ENCODE peak calls at places on chromosomes 7 and 10, in six cellular contexts. Z, P, X, H, V and I are unnamed samples.

GRCh38 chr7:133019590-133019989 is 62.3 kb downstream of the CHCHD3 start:
- DNase-seq in V (no peak), P (no peak), X (no peak), Z (no peak), H (no peak), I (no peak)

GRCh38 chr7:94011714-94012353 is 7.7 kb upstream of the BET1 start:
- DNase-seq in H (no peak), X (no peak), P (no peak), V (no peak), Z (no peak), I (no peak)

GRCh38 chr7:30562909-30563308 is 31.8 kb upstream of the GARS1 start:
- DNase-seq in X (no peak), Z (no peak), H (no peak), P (no peak), V (no peak), I (no peak)

GRCh38 chr7:156527458-156527890 is 113.1 kb upstream of the RNF32 start:
- DNase-seq in P (peak), Z (no peak), H (no peak), V (no peak), X (no peak), I (no peak)

GRCh38 chr7:71348751-71349415 is 216.9 kb downstream of the GALNT17 start:
- DNase-seq in Z (no peak), X (no peak), P (no peak), V (no peak), H (peak), I (peak)

GRCh38 chr7:1248077-1248458 is 15.4 kb downstream of the UNCX start:
- DNase-seq in Z (no peak), V (no peak), P (no peak), H (no peak), X (no peak), I (no peak)

GRCh38 chr10:66405566-66405965 is 520.3 kb upstream of the LRRTM3 start:
- DNase-seq in V (no peak), P (no peak), X (no peak), Z (no peak), H (no peak), I (no peak)

GRCh38 chr10:12981570-12981969 is 19.9 kb downstream of the CCDC3 start:
- DNase-seq in Z (no peak), X (no peak), V (no peak), P (no peak), H (no peak), I (no peak)

GRCh38 chr7:15977663-15978062 is 291.2 kb upstream of the MEOX2 start:
- DNase-seq in Z (no peak), H (no peak), P (no peak), X (no peak), V (no peak), I (no peak)

GRCh38 chr7:25240896-25241295 is 12.6 kb upstream of the NPVF start:
- DNase-seq in H (no peak), X (no peak), V (no peak), Z (no peak), P (no peak), I (no peak)

GRCh38 chr7:134574322-134574721 is 25.4 kb downstream of the AKR1B15 start:
- DNase-seq in V (no peak), X (no peak), Z (no peak), P (no peak), H (no peak), I (no peak)

GRCh38 chr7:117951711-117952280 is 78.6 kb upstream of the CTTNBP2 start:
- DNase-seq in V (no peak), P (peak), X (no peak), H (no peak), Z (no peak), I (peak)

GRCh38 chr10:34319197-34319846 is 495.8 kb downstream of the PARD3 start:
- DNase-seq in V (no peak), X (no peak), P (peak), Z (no peak), H (peak), I (peak)

GRCh38 chr10:71713135-71714040 is 6.2 kb downstream of the C10orf105 start:
- DNase-seq in X (no peak), H (peak), Z (peak), V (no peak), P (no peak), I (no peak)